ENCODE peak calls at places on chromosomes 5 and 9, in six cellular contexts. One of them, this sample, is unnamed.
A peak's percentile ranks its signal among the peaks of the same experiment; 100 is the strongest.

GRCh38 chr9:26535146-26535545 is 357.5 kb downstream of the CAAP1 start:
- DNase-seq in mucosa of descending colon: no peak
- DNase-seq in WTC11: no peak
- DNase-seq in pancreas: no peak
- DNase-seq in epithelial cell of esophagus: no peak
- DNase-seq in progenitor cell of endocrine pancreas: no peak
- DNase-seq in this sample: no peak

GRCh38 chr5:112196574-112196973 is 222.5 kb downstream of the EPB41L4A start:
- DNase-seq in mucosa of descending colon: no peak
- DNase-seq in WTC11: no peak
- DNase-seq in pancreas: no peak
- DNase-seq in epithelial cell of esophagus: no peak
- DNase-seq in progenitor cell of endocrine pancreas: no peak
- DNase-seq in this sample: no peak

GRCh38 chr5:142748568-142749249 is 21.5 kb upstream of the ARHGAP26 start:
- DNase-seq in mucosa of descending colon: peak; percentile 74
- DNase-seq in WTC11: peak; percentile 53
- DNase-seq in pancreas: peak; percentile 44
- DNase-seq in epithelial cell of esophagus: peak; percentile 70
- DNase-seq in progenitor cell of endocrine pancreas: no peak
- DNase-seq in this sample: no peak

GRCh38 chr9:4796988-4797956 is 4.5 kb downstream of the RCL1 start:
- DNase-seq in mucosa of descending colon: no peak
- DNase-seq in WTC11: peak; percentile 19
- DNase-seq in pancreas: no peak
- DNase-seq in epithelial cell of esophagus: peak; percentile 62
- DNase-seq in progenitor cell of endocrine pancreas: no peak
- DNase-seq in this sample: no peak

GRCh38 chr5:15889001-15889400 is 290.6 kb downstream of the MARCHF11 start:
- DNase-seq in mucosa of descending colon: no peak
- DNase-seq in WTC11: no peak
- DNase-seq in pancreas: no peak
- DNase-seq in epithelial cell of esophagus: no peak
- DNase-seq in progenitor cell of endocrine pancreas: no peak
- DNase-seq in this sample: no peak

GRCh38 chr9:99793528-99793927 is 28.2 kb upstream of the NR4A3 start:
- DNase-seq in mucosa of descending colon: no peak
- DNase-seq in WTC11: no peak
- DNase-seq in pancreas: no peak
- DNase-seq in epithelial cell of esophagus: no peak
- DNase-seq in progenitor cell of endocrine pancreas: no peak
- DNase-seq in this sample: no peak

GRCh38 chr9:128231638-128232568 is 28.7 kb downstream of the DNM1 start:
- DNase-seq in mucosa of descending colon: no peak
- DNase-seq in WTC11: no peak
- DNase-seq in pancreas: no peak
- DNase-seq in epithelial cell of esophagus: no peak
- DNase-seq in progenitor cell of endocrine pancreas: no peak
- DNase-seq in this sample: no peak

GRCh38 chr9:34508463-34508862 is 14.3 kb downstream of the ENHO start:
- DNase-seq in mucosa of descending colon: no peak
- DNase-seq in WTC11: no peak
- DNase-seq in pancreas: no peak
- DNase-seq in epithelial cell of esophagus: no peak
- DNase-seq in progenitor cell of endocrine pancreas: no peak
- DNase-seq in this sample: no peak

GRCh38 chr5:85096426-85096825 is 711.7 kb upstream of the EDIL3 start:
- DNase-seq in mucosa of descending colon: no peak
- DNase-seq in WTC11: no peak
- DNase-seq in pancreas: no peak
- DNase-seq in epithelial cell of esophagus: no peak
- DNase-seq in progenitor cell of endocrine pancreas: no peak
- DNase-seq in this sample: no peak

GRCh38 chr9:133729646-133730281 is 8.4 kb downstream of the SARDH start:
- DNase-seq in mucosa of descending colon: no peak
- DNase-seq in WTC11: no peak
- DNase-seq in pancreas: no peak
- DNase-seq in epithelial cell of esophagus: no peak
- DNase-seq in progenitor cell of endocrine pancreas: peak; percentile 6
- DNase-seq in this sample: no peak

GRCh38 chr5:159452480-159453167 is 122.3 kb upstream of the IL12B start:
- DNase-seq in mucosa of descending colon: no peak
- DNase-seq in WTC11: no peak
- DNase-seq in pancreas: no peak
- DNase-seq in epithelial cell of esophagus: no peak
- DNase-seq in progenitor cell of endocrine pancreas: no peak
- DNase-seq in this sample: no peak

GRCh38 chr9:16023466-16023865 is 470.6 kb downstream of the CCDC171 start:
- DNase-seq in mucosa of descending colon: no peak
- DNase-seq in WTC11: no peak
- DNase-seq in pancreas: no peak
- DNase-seq in epithelial cell of esophagus: no peak
- DNase-seq in progenitor cell of endocrine pancreas: no peak
- DNase-seq in this sample: no peak

GRCh38 chr5:72295539-72295938 is 24.5 kb downstream of the MRPS27 start:
- DNase-seq in mucosa of descending colon: no peak
- DNase-seq in WTC11: no peak
- DNase-seq in pancreas: no peak
- DNase-seq in epithelial cell of esophagus: no peak
- DNase-seq in progenitor cell of endocrine pancreas: no peak
- DNase-seq in this sample: no peak

GRCh38 chr5:65961644-65962043 is 35.3 kb downstream of the ERBIN start:
- DNase-seq in mucosa of descending colon: no peak
- DNase-seq in WTC11: no peak
- DNase-seq in pancreas: no peak
- DNase-seq in epithelial cell of esophagus: peak; percentile 56
- DNase-seq in progenitor cell of endocrine pancreas: no peak
- DNase-seq in this sample: no peak

GRCh38 chr5:59249726-59250125 is 643.8 kb downstream of the PDE4D start:
- DNase-seq in mucosa of descending colon: no peak
- DNase-seq in WTC11: no peak
- DNase-seq in pancreas: no peak
- DNase-seq in epithelial cell of esophagus: no peak
- DNase-seq in progenitor cell of endocrine pancreas: no peak
- DNase-seq in this sample: no peak

GRCh38 chr5:68612972-68613371 is 397.4 kb downstream of the PIK3R1 start:
- DNase-seq in mucosa of descending colon: no peak
- DNase-seq in WTC11: no peak
- DNase-seq in pancreas: no peak
- DNase-seq in epithelial cell of esophagus: no peak
- DNase-seq in progenitor cell of endocrine pancreas: no peak
- DNase-seq in this sample: no peak

GRCh38 chr9:90611568-90611967 is 31.1 kb downstream of the DIRAS2 start:
- DNase-seq in mucosa of descending colon: no peak
- DNase-seq in WTC11: no peak
- DNase-seq in pancreas: no peak
- DNase-seq in epithelial cell of esophagus: no peak
- DNase-seq in progenitor cell of endocrine pancreas: no peak
- DNase-seq in this sample: no peak

GRCh38 chr9:107112707-107113243 is 170.3 kb upstream of the RAD23B start:
- DNase-seq in mucosa of descending colon: no peak
- DNase-seq in WTC11: no peak
- DNase-seq in pancreas: no peak
- DNase-seq in epithelial cell of esophagus: no peak
- DNase-seq in progenitor cell of endocrine pancreas: no peak
- DNase-seq in this sample: no peak

GRCh38 chr5:6812800-6813731 is 99.8 kb downstream of the TENT4A start:
- DNase-seq in mucosa of descending colon: peak; percentile 84
- DNase-seq in WTC11: no peak
- DNase-seq in pancreas: peak; percentile 76
- DNase-seq in epithelial cell of esophagus: peak; percentile 16
- DNase-seq in progenitor cell of endocrine pancreas: no peak
- DNase-seq in this sample: no peak

GRCh38 chr9:70554881-70555280 is 140.4 kb upstream of the KLF9 start:
- DNase-seq in mucosa of descending colon: no peak
- DNase-seq in WTC11: no peak
- DNase-seq in pancreas: no peak
- DNase-seq in epithelial cell of esophagus: no peak
- DNase-seq in progenitor cell of endocrine pancreas: no peak
- DNase-seq in this sample: no peak

GRCh38 chr5:109748545-109748944 is 58.8 kb downstream of the MAN2A1 start:
- DNase-seq in mucosa of descending colon: no peak
- DNase-seq in WTC11: no peak
- DNase-seq in pancreas: no peak
- DNase-seq in epithelial cell of esophagus: peak; percentile 40
- DNase-seq in progenitor cell of endocrine pancreas: no peak
- DNase-seq in this sample: no peak

GRCh38 chr9:126793686-126794417 is 11.0 kb upstream of the ZBTB43 start:
- DNase-seq in mucosa of descending colon: no peak
- DNase-seq in WTC11: no peak
- DNase-seq in pancreas: no peak
- DNase-seq in epithelial cell of esophagus: peak; percentile 98
- DNase-seq in progenitor cell of endocrine pancreas: no peak
- DNase-seq in this sample: no peak

GRCh38 chr5:10988637-10989036 is 227.6 kb upstream of the DAP start:
- DNase-seq in mucosa of descending colon: no peak
- DNase-seq in WTC11: no peak
- DNase-seq in pancreas: no peak
- DNase-seq in epithelial cell of esophagus: no peak
- DNase-seq in progenitor cell of endocrine pancreas: no peak
- DNase-seq in this sample: no peak

GRCh38 chr5:159410480-159410879 is 80.2 kb upstream of the IL12B start:
- DNase-seq in mucosa of descending colon: no peak
- DNase-seq in WTC11: no peak
- DNase-seq in pancreas: no peak
- DNase-seq in epithelial cell of esophagus: no peak
- DNase-seq in progenitor cell of endocrine pancreas: no peak
- DNase-seq in this sample: no peak

GRCh38 chr9:88579363-88579715 is 44.4 kb downstream of the NXNL2 start:
- DNase-seq in mucosa of descending colon: no peak
- DNase-seq in WTC11: no peak
- DNase-seq in pancreas: no peak
- DNase-seq in epithelial cell of esophagus: no peak
- DNase-seq in progenitor cell of endocrine pancreas: no peak
- DNase-seq in this sample: no peak

GRCh38 chr5:124744170-124744911 is 2.1 kb downstream of the ZNF608 start:
- DNase-seq in mucosa of descending colon: peak; percentile 80
- DNase-seq in WTC11: no peak
- DNase-seq in pancreas: peak; percentile 60
- DNase-seq in epithelial cell of esophagus: peak; percentile 38
- DNase-seq in progenitor cell of endocrine pancreas: no peak
- DNase-seq in this sample: no peak

DNA sequence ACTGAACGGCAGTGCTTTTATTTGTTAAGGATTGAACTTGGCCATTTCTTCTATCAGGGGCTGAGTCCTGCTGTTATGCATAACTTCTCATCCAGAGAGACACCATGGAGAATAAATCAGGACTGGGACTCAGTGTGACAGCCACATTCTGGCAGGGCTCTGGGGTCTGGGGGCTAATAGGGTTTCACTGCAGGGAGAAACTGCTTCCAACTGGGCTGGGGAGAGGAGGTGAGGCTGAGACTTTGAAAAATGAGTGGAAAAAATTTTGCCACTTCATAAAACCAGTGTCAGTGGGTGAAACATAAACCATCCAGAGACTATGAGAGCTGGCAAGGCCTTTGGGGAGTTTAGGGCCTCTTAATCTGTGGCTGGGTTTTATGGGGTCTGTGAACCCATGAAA is 95.6 kb upstream of the ALDH1B1 start:
- DNase-seq in mucosa of descending colon: no peak
- DNase-seq in WTC11: no peak
- DNase-seq in pancreas: no peak
- DNase-seq in epithelial cell of esophagus: no peak
- DNase-seq in progenitor cell of endocrine pancreas: no peak
- DNase-seq in this sample: no peak
- TF ChIP-seq CTCF in mucosa of descending colon: no peak
- TF ChIP-seq CTCF in WTC11: no peak
- TF ChIP-seq CTCF in pancreas: no peak
- TF ChIP-seq CTCF in epithelial cell of esophagus: no peak
- TF ChIP-seq CTCF in progenitor cell of endocrine pancreas: no peak
- TF ChIP-seq CTCF in this sample: no peak

GRCh38 chr5:96651948-96652753 is 10.0 kb upstream of the CAST start:
- DNase-seq in mucosa of descending colon: no peak
- DNase-seq in WTC11: peak; percentile 48
- DNase-seq in pancreas: no peak
- DNase-seq in epithelial cell of esophagus: no peak
- DNase-seq in progenitor cell of endocrine pancreas: no peak
- DNase-seq in this sample: no peak
- TF ChIP-seq CTCF in mucosa of descending colon: no peak
- TF ChIP-seq CTCF in WTC11: no peak
- TF ChIP-seq CTCF in pancreas: no peak
- TF ChIP-seq CTCF in epithelial cell of esophagus: peak; percentile 27
- TF ChIP-seq CTCF in progenitor cell of endocrine pancreas: peak; percentile 39
- TF ChIP-seq CTCF in this sample: no peak

GRCh38 chr5:139560752-139561654 is at the start of gene UBE2D2:
- DNase-seq in mucosa of descending colon: peak; percentile 99
- DNase-seq in WTC11: peak; percentile 94
- DNase-seq in pancreas: peak; percentile 97
- DNase-seq in epithelial cell of esophagus: peak; percentile 99
- DNase-seq in progenitor cell of endocrine pancreas: peak; percentile 95
- DNase-seq in this sample: peak; percentile 92
- TF ChIP-seq CTCF in mucosa of descending colon: no peak
- TF ChIP-seq CTCF in WTC11: no peak
- TF ChIP-seq CTCF in pancreas: no peak
- TF ChIP-seq CTCF in epithelial cell of esophagus: no peak
- TF ChIP-seq CTCF in progenitor cell of endocrine pancreas: no peak
- TF ChIP-seq CTCF in this sample: no peak

GRCh38 chr5:38404667-38405276 is 146.4 kb downstream of the EGFLAM start:
- DNase-seq in mucosa of descending colon: no peak
- DNase-seq in WTC11: peak; percentile 64
- DNase-seq in pancreas: no peak
- DNase-seq in epithelial cell of esophagus: peak; percentile 68
- DNase-seq in progenitor cell of endocrine pancreas: peak; percentile 13
- DNase-seq in this sample: no peak
- TF ChIP-seq CTCF in mucosa of descending colon: no peak
- TF ChIP-seq CTCF in WTC11: no peak
- TF ChIP-seq CTCF in pancreas: no peak
- TF ChIP-seq CTCF in epithelial cell of esophagus: peak; percentile 65
- TF ChIP-seq CTCF in progenitor cell of endocrine pancreas: peak; percentile 61
- TF ChIP-seq CTCF in this sample: peak; percentile 36

This sample was measured in D721Med.